ENCODE peak calls at places on chromosomes 13 and 19, in eight cellular contexts. K is C1 segment of cervical spinal cord; N is stimulated activated CD4-positive, alpha-beta T cell treated with anti-CD3 and anti-CD28 coated beads, Interleukin-2, amount 100 ng/mL, for 48 hours; I is type B pancreatic cell; V is HEK293T; X is T-cell; Z is NCI-H2081; B is ELR. D is an unnamed sample.

GRCh38 chr19:48170817-48171347 is 402 bp downstream of the ZSWIM9 start:
- DNase-seq in N (peak), I (no peak), Z (no peak), B (no peak), K (peak), X (no peak), V (no peak), D (no peak)

GRCh38 chr19:12703056-12703455 is 6.6 kb upstream of the FBXW9 start:
- DNase-seq in I (no peak), N (no peak), K (no peak), V (peak), X (no peak), Z (no peak), B (peak), D (peak)

GRCh38 chr13:23506071-23506820 is 64.0 kb upstream of the TNFRSF19 start:
- DNase-seq in V (no peak), K (no peak), X (no peak), Z (no peak), I (no peak), B (peak), N (no peak), D (no peak)

GRCh38 chr13:19150226-19150625 is 31.4 kb downstream of the TUBA3C start:
- DNase-seq in V (no peak), I (no peak), Z (no peak), B (no peak), N (no peak), X (no peak), K (no peak), D (no peak)

GRCh38 chr13:114144606-114145244 is 12.3 kb upstream of the RASA3 start:
- DNase-seq in I (no peak), K (no peak), N (no peak), B (no peak), Z (no peak), V (no peak), X (no peak), D (no peak)

GRCh38 chr13:109156181-109156935 is 526.9 kb downstream of the MYO16 start:
- DNase-seq in I (no peak), K (no peak), N (no peak), V (no peak), B (peak), Z (no peak), X (no peak), D (no peak)

GRCh38 chr13:31781064-31781463 is 41.7 kb downstream of the RXFP2 start:
- DNase-seq in X (no peak), N (no peak), Z (no peak), K (no peak), V (no peak), I (no peak), B (peak), D (no peak)

GRCh38 chr19:46529622-46530451 is 34.2 kb upstream of the PNMA8B start:
- DNase-seq in I (no peak), X (peak), B (peak), V (peak), N (peak), K (no peak), Z (peak), D (peak)

GRCh38 chr19:52007436-52007804 is 591 bp downstream of the ZNF615 start:
- DNase-seq in V (peak), N (no peak), B (no peak), K (peak), X (no peak), I (no peak), Z (no peak), D (no peak)

GRCh38 chr13:112131740-112132113 is 64.8 kb downstream of the SOX1 start:
- DNase-seq in X (no peak), K (no peak), V (no peak), Z (no peak), I (no peak), B (no peak), N (no peak), D (no peak)

GRCh38 chr19:8208119-8208709 is 956 bp upstream of the CERS4 start:
- DNase-seq in N (no peak), B (no peak), Z (no peak), K (peak), V (no peak), I (no peak), X (no peak), D (no peak)

GRCh38 chr13:44271915-44272341 is 101.7 kb upstream of the SERP2 start:
- DNase-seq in X (no peak), B (no peak), Z (no peak), N (no peak), K (peak), V (no peak), I (no peak), D (no peak)

GRCh38 chr19:16739546-16739945 is 19.9 kb downstream of the NWD1 start:
- DNase-seq in V (no peak), N (no peak), B (peak), Z (no peak), I (no peak), X (no peak), K (no peak), D (no peak)

GRCh38 chr13:43061496-43062280 is 38.3 kb downstream of the DNAJC15 start:
- DNase-seq in K (no peak), Z (no peak), B (no peak), V (no peak), X (no peak), I (no peak), N (no peak), D (no peak)

D was measured in CMK.